ENCODE peak calls at places on chromosome 5, in ten cellular contexts. One of them, this sample, is unnamed.

GRCh38 chr5:1946122-1946677 is 63.5 kb upstream of the IRX4 start:
- DNase-seq in stimulated activated naive B cell treated with anti-CD40 and anti-IgM and Interleukin-4, amounts not matched to agents 10 μg/mL and 1 μg/mL and 100 μg/mL, for 72 hours: no peak
- DNase-seq in HEK293T: no peak
- DNase-seq in stimulated activated CD4-positive, alpha-beta T cell treated with anti-CD3 and anti-CD28 coated beads, TNF-alpha, amount 100 ng/mL, for 1 hour: no peak
- DNase-seq in CD8-positive, alpha-beta T cell: no peak
- DNase-seq in T-cell: no peak
- DNase-seq in fibroblast of pulmonary artery: no peak
- DNase-seq in ovary: no peak
- DNase-seq in fibroblast of mammary gland: no peak
- DNase-seq in GM03348: no peak
- DNase-seq in this sample: no peak

GRCh38 chr5:1497271-1497777 is 26.4 kb downstream of the LPCAT1 start:
- DNase-seq in ovary: no peak
- DNase-seq in GM03348: no peak
- DNase-seq in fibroblast of mammary gland: no peak
- DNase-seq in HEK293T: no peak
- DNase-seq in stimulated activated CD4-positive, alpha-beta T cell treated with anti-CD3 and anti-CD28 coated beads, TNF-alpha, amount 100 ng/mL, for 1 hour: no peak
- DNase-seq in T-cell: no peak
- DNase-seq in stimulated activated naive B cell treated with anti-CD40 and anti-IgM and Interleukin-4, amounts not matched to agents 10 μg/mL and 1 μg/mL and 100 μg/mL, for 72 hours: peak; percentile 88
- DNase-seq in fibroblast of pulmonary artery: no peak
- DNase-seq in CD8-positive, alpha-beta T cell: no peak
- DNase-seq in this sample: no peak

GRCh38 chr5:161544350-161544765 is 2.2 kb downstream of the GABRB2 start:
- DNase-seq in CD8-positive, alpha-beta T cell: no peak
- DNase-seq in GM03348: peak; percentile 63
- DNase-seq in T-cell: no peak
- DNase-seq in ovary: no peak
- DNase-seq in stimulated activated naive B cell treated with anti-CD40 and anti-IgM and Interleukin-4, amounts not matched to agents 10 μg/mL and 1 μg/mL and 100 μg/mL, for 72 hours: peak; percentile 4
- DNase-seq in stimulated activated CD4-positive, alpha-beta T cell treated with anti-CD3 and anti-CD28 coated beads, TNF-alpha, amount 100 ng/mL, for 1 hour: no peak
- DNase-seq in fibroblast of pulmonary artery: peak; percentile 55
- DNase-seq in HEK293T: peak; percentile 50
- DNase-seq in fibroblast of mammary gland: peak; percentile 54
- DNase-seq in this sample: peak; percentile 28

GRCh38 chr5:151592855-151593408 is 1.8 kb upstream of the FAT2 start:
- DNase-seq in T-cell: no peak
- DNase-seq in HEK293T: no peak
- DNase-seq in stimulated activated CD4-positive, alpha-beta T cell treated with anti-CD3 and anti-CD28 coated beads, TNF-alpha, amount 100 ng/mL, for 1 hour: no peak
- DNase-seq in fibroblast of mammary gland: no peak
- DNase-seq in CD8-positive, alpha-beta T cell: no peak
- DNase-seq in GM03348: no peak
- DNase-seq in ovary: no peak
- DNase-seq in fibroblast of pulmonary artery: no peak
- DNase-seq in stimulated activated naive B cell treated with anti-CD40 and anti-IgM and Interleukin-4, amounts not matched to agents 10 μg/mL and 1 μg/mL and 100 μg/mL, for 72 hours: no peak
- DNase-seq in this sample: peak; percentile 39

GRCh38 chr5:43859309-43859708 is 256.3 kb downstream of the NNT start:
- DNase-seq in T-cell: no peak
- DNase-seq in fibroblast of mammary gland: no peak
- DNase-seq in ovary: no peak
- DNase-seq in stimulated activated naive B cell treated with anti-CD40 and anti-IgM and Interleukin-4, amounts not matched to agents 10 μg/mL and 1 μg/mL and 100 μg/mL, for 72 hours: no peak
- DNase-seq in fibroblast of pulmonary artery: no peak
- DNase-seq in HEK293T: no peak
- DNase-seq in GM03348: no peak
- DNase-seq in stimulated activated CD4-positive, alpha-beta T cell treated with anti-CD3 and anti-CD28 coated beads, TNF-alpha, amount 100 ng/mL, for 1 hour: no peak
- DNase-seq in CD8-positive, alpha-beta T cell: no peak
- DNase-seq in this sample: no peak

GRCh38 chr5:153660919-153661318 is 170.4 kb downstream of the GRIA1 start:
- DNase-seq in stimulated activated CD4-positive, alpha-beta T cell treated with anti-CD3 and anti-CD28 coated beads, TNF-alpha, amount 100 ng/mL, for 1 hour: no peak
- DNase-seq in CD8-positive, alpha-beta T cell: no peak
- DNase-seq in GM03348: no peak
- DNase-seq in stimulated activated naive B cell treated with anti-CD40 and anti-IgM and Interleukin-4, amounts not matched to agents 10 μg/mL and 1 μg/mL and 100 μg/mL, for 72 hours: no peak
- DNase-seq in T-cell: no peak
- DNase-seq in fibroblast of mammary gland: peak; percentile 39
- DNase-seq in ovary: no peak
- DNase-seq in fibroblast of pulmonary artery: no peak
- DNase-seq in HEK293T: peak; percentile 9
- DNase-seq in this sample: no peak

GRCh38 chr5:143016777-143017374 is 246.7 kb downstream of the ARHGAP26 start:
- DNase-seq in stimulated activated naive B cell treated with anti-CD40 and anti-IgM and Interleukin-4, amounts not matched to agents 10 μg/mL and 1 μg/mL and 100 μg/mL, for 72 hours: no peak
- DNase-seq in GM03348: peak; percentile 31
- DNase-seq in fibroblast of pulmonary artery: peak; percentile 78
- DNase-seq in fibroblast of mammary gland: peak; percentile 74
- DNase-seq in ovary: no peak
- DNase-seq in T-cell: peak; percentile 28
- DNase-seq in HEK293T: peak; percentile 42
- DNase-seq in CD8-positive, alpha-beta T cell: no peak
- DNase-seq in stimulated activated CD4-positive, alpha-beta T cell treated with anti-CD3 and anti-CD28 coated beads, TNF-alpha, amount 100 ng/mL, for 1 hour: no peak
- DNase-seq in this sample: peak; percentile 20

GRCh38 chr5:129172561-129172960 is 78.0 kb downstream of the ISOC1 start:
- DNase-seq in GM03348: peak; percentile 12
- DNase-seq in HEK293T: no peak
- DNase-seq in stimulated activated CD4-positive, alpha-beta T cell treated with anti-CD3 and anti-CD28 coated beads, TNF-alpha, amount 100 ng/mL, for 1 hour: no peak
- DNase-seq in CD8-positive, alpha-beta T cell: no peak
- DNase-seq in T-cell: no peak
- DNase-seq in fibroblast of pulmonary artery: peak; percentile 76
- DNase-seq in stimulated activated naive B cell treated with anti-CD40 and anti-IgM and Interleukin-4, amounts not matched to agents 10 μg/mL and 1 μg/mL and 100 μg/mL, for 72 hours: no peak
- DNase-seq in ovary: no peak
- DNase-seq in fibroblast of mammary gland: peak; percentile 36
- DNase-seq in this sample: no peak

GRCh38 chr5:75600535-75600934 is 10.7 kb upstream of the ANKDD1B start:
- DNase-seq in T-cell: no peak
- DNase-seq in fibroblast of pulmonary artery: no peak
- DNase-seq in CD8-positive, alpha-beta T cell: no peak
- DNase-seq in GM03348: no peak
- DNase-seq in stimulated activated CD4-positive, alpha-beta T cell treated with anti-CD3 and anti-CD28 coated beads, TNF-alpha, amount 100 ng/mL, for 1 hour: no peak
- DNase-seq in HEK293T: no peak
- DNase-seq in fibroblast of mammary gland: no peak
- DNase-seq in ovary: no peak
- DNase-seq in stimulated activated naive B cell treated with anti-CD40 and anti-IgM and Interleukin-4, amounts not matched to agents 10 μg/mL and 1 μg/mL and 100 μg/mL, for 72 hours: no peak
- DNase-seq in this sample: no peak

GRCh38 chr5:6321078-6321477 is 57.3 kb downstream of the MED10 start:
- DNase-seq in T-cell: no peak
- DNase-seq in ovary: no peak
- DNase-seq in HEK293T: no peak
- DNase-seq in fibroblast of pulmonary artery: no peak
- DNase-seq in stimulated activated naive B cell treated with anti-CD40 and anti-IgM and Interleukin-4, amounts not matched to agents 10 μg/mL and 1 μg/mL and 100 μg/mL, for 72 hours: no peak
- DNase-seq in CD8-positive, alpha-beta T cell: no peak
- DNase-seq in GM03348: no peak
- DNase-seq in fibroblast of mammary gland: no peak
- DNase-seq in stimulated activated CD4-positive, alpha-beta T cell treated with anti-CD3 and anti-CD28 coated beads, TNF-alpha, amount 100 ng/mL, for 1 hour: no peak
- DNase-seq in this sample: no peak

GRCh38 chr5:6176294-6176693 is 202.1 kb downstream of the MED10 start:
- DNase-seq in T-cell: no peak
- DNase-seq in stimulated activated naive B cell treated with anti-CD40 and anti-IgM and Interleukin-4, amounts not matched to agents 10 μg/mL and 1 μg/mL and 100 μg/mL, for 72 hours: no peak
- DNase-seq in HEK293T: no peak
- DNase-seq in CD8-positive, alpha-beta T cell: no peak
- DNase-seq in fibroblast of pulmonary artery: no peak
- DNase-seq in fibroblast of mammary gland: no peak
- DNase-seq in stimulated activated CD4-positive, alpha-beta T cell treated with anti-CD3 and anti-CD28 coated beads, TNF-alpha, amount 100 ng/mL, for 1 hour: no peak
- DNase-seq in ovary: no peak
- DNase-seq in GM03348: no peak
- DNase-seq in this sample: no peak

GRCh38 chr5:125865166-125865815 is 557.9 kb upstream of the GRAMD2B start:
- DNase-seq in CD8-positive, alpha-beta T cell: no peak
- DNase-seq in fibroblast of pulmonary artery: peak; percentile 69
- DNase-seq in fibroblast of mammary gland: peak; percentile 68
- DNase-seq in T-cell: no peak
- DNase-seq in stimulated activated CD4-positive, alpha-beta T cell treated with anti-CD3 and anti-CD28 coated beads, TNF-alpha, amount 100 ng/mL, for 1 hour: no peak
- DNase-seq in GM03348: no peak
- DNase-seq in ovary: no peak
- DNase-seq in stimulated activated naive B cell treated with anti-CD40 and anti-IgM and Interleukin-4, amounts not matched to agents 10 μg/mL and 1 μg/mL and 100 μg/mL, for 72 hours: no peak
- DNase-seq in HEK293T: no peak
- DNase-seq in this sample: no peak

GRCh38 chr5:12292610-12293204 is 388.5 kb upstream of the CTNND2 start:
- DNase-seq in fibroblast of mammary gland: peak; percentile 3
- DNase-seq in CD8-positive, alpha-beta T cell: no peak
- DNase-seq in stimulated activated CD4-positive, alpha-beta T cell treated with anti-CD3 and anti-CD28 coated beads, TNF-alpha, amount 100 ng/mL, for 1 hour: no peak
- DNase-seq in fibroblast of pulmonary artery: no peak
- DNase-seq in GM03348: no peak
- DNase-seq in HEK293T: peak; percentile 4
- DNase-seq in T-cell: no peak
- DNase-seq in stimulated activated naive B cell treated with anti-CD40 and anti-IgM and Interleukin-4, amounts not matched to agents 10 μg/mL and 1 μg/mL and 100 μg/mL, for 72 hours: no peak
- DNase-seq in ovary: no peak
- DNase-seq in this sample: peak; percentile 4

This sample was measured in HuH-7.